ENCODE peak calls at places on chromosome 3, in eight cellular contexts. One of them, this sample, is unnamed.
A peak's percentile ranks its signal among the peaks of the same experiment; 100 is the strongest.

GRCh38 chr3:113222412-113223086 is 11.2 kb downstream of the BOC start:
- DNase-seq in MM.1S: no peak
- DNase-seq in mammary epithelial cell: no peak
- DNase-seq in GM23248: peak; percentile 31
- DNase-seq in GM23338: no peak
- DNase-seq in PC-3: no peak
- DNase-seq in HepG2: no peak
- DNase-seq in A673: no peak
- DNase-seq in this sample: no peak

GRCh38 chr3:27194494-27194893 is 174.7 kb downstream of the NEK10 start:
- DNase-seq in MM.1S: no peak
- DNase-seq in mammary epithelial cell: no peak
- DNase-seq in GM23248: no peak
- DNase-seq in GM23338: no peak
- DNase-seq in PC-3: no peak
- DNase-seq in HepG2: no peak
- DNase-seq in A673: no peak
- DNase-seq in this sample: peak; percentile 21

GRCh38 chr3:47310391-47310790 is 27.6 kb downstream of the KLHL18 start:
- DNase-seq in MM.1S: no peak
- DNase-seq in mammary epithelial cell: no peak
- DNase-seq in GM23248: no peak
- DNase-seq in GM23338: no peak
- DNase-seq in PC-3: no peak
- DNase-seq in HepG2: no peak
- DNase-seq in A673: no peak
- DNase-seq in this sample: no peak

GRCh38 chr3:52873433-52874159 is 23.8 kb downstream of the STIMATE start:
- DNase-seq in MM.1S: no peak
- DNase-seq in mammary epithelial cell: peak; percentile 14
- DNase-seq in GM23248: peak; percentile 65
- DNase-seq in GM23338: peak; percentile 41
- DNase-seq in PC-3: peak; percentile 47
- DNase-seq in HepG2: no peak
- DNase-seq in A673: no peak
- DNase-seq in this sample: peak; percentile 66

GRCh38 chr3:19808834-19809233 is 125.2 kb downstream of the EFHB start:
- DNase-seq in MM.1S: no peak
- DNase-seq in mammary epithelial cell: no peak
- DNase-seq in GM23248: no peak
- DNase-seq in GM23338: peak; percentile 6
- DNase-seq in PC-3: no peak
- DNase-seq in HepG2: no peak
- DNase-seq in A673: no peak
- DNase-seq in this sample: no peak

GRCh38 chr3:162722336-162722735 is 1225.7 kb downstream of the OTOL1 start:
- DNase-seq in MM.1S: no peak
- DNase-seq in mammary epithelial cell: no peak
- DNase-seq in GM23248: no peak
- DNase-seq in GM23338: no peak
- DNase-seq in PC-3: no peak
- DNase-seq in HepG2: no peak
- DNase-seq in A673: no peak
- DNase-seq in this sample: no peak

GRCh38 chr3:102113421-102114041 is 264.2 kb downstream of the NFKBIZ start:
- DNase-seq in MM.1S: no peak
- DNase-seq in mammary epithelial cell: no peak
- DNase-seq in GM23248: no peak
- DNase-seq in GM23338: no peak
- DNase-seq in PC-3: peak; percentile 55
- DNase-seq in HepG2: no peak
- DNase-seq in A673: no peak
- DNase-seq in this sample: peak; percentile 24

GRCh38 chr3:41259449-41260062 is 60.3 kb downstream of the CTNNB1 start:
- DNase-seq in MM.1S: no peak
- DNase-seq in mammary epithelial cell: peak; percentile 51
- DNase-seq in GM23248: peak; percentile 54
- DNase-seq in GM23338: no peak
- DNase-seq in PC-3: peak; percentile 87
- DNase-seq in HepG2: no peak
- DNase-seq in A673: no peak
- DNase-seq in this sample: peak; percentile 51

GRCh38 chr3:107833722-107834416 is 257.0 kb downstream of the CD47 start:
- DNase-seq in MM.1S: no peak
- DNase-seq in mammary epithelial cell: no peak
- DNase-seq in GM23248: no peak
- DNase-seq in GM23338: no peak
- DNase-seq in PC-3: no peak
- DNase-seq in HepG2: no peak
- DNase-seq in A673: no peak
- DNase-seq in this sample: no peak

GRCh38 chr3:179108091-179108490 is 36.5 kb upstream of the ZMAT3 start:
- DNase-seq in MM.1S: no peak
- DNase-seq in mammary epithelial cell: peak; percentile 79
- DNase-seq in GM23248: peak; percentile 84
- DNase-seq in GM23338: no peak
- DNase-seq in PC-3: peak; percentile 76
- DNase-seq in HepG2: no peak
- DNase-seq in A673: no peak
- DNase-seq in this sample: peak; percentile 18

DNA sequence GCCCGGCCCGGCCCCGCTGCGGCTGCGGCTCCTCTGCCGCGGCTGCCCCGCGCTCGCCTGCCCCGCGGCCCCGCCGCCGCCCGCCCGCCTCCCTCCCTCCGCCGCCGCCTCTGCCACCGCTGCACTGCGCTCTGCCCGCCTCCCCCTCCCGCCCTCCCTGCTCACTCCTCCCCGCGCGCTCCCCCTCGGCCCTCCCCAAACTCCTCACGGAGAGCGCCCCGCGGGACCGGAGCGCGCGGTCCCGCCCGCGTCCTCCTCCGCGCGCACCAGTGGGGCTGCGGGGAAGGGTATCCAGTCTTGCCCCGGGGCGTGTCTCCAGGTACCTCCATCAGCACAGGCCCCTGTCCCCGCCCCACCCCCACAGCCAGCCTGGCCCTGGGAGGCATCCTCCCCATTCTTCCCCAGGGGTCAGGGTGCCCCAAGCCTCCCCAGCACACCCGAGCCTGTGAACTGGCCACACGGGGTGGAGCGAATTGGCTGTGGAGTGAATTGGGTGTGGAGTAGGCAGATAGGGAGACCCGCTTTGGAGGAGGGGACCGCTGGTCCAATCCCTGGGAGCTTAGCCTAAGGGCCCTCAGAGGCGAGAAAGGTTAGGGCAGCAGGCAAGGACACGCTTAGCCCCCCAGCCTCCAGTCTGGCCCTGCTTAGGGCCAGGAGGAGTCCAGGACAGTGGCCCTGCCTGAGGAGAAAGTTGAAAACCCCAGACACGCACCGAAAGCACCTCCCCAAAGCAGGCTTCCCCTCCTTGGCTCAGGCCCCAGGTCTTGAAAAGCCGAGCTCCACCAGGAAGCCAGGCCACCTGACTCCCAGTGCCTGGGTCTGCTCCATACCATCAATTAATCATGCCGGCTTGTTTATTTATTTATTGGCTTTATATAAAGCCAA is 107.8 kb upstream of the SLC6A11 start:
- DNase-seq in MM.1S: no peak
- DNase-seq in mammary epithelial cell: no peak
- DNase-seq in GM23248: peak; percentile 8
- DNase-seq in GM23338: peak; percentile 38
- DNase-seq in PC-3: no peak
- DNase-seq in HepG2: no peak
- DNase-seq in A673: no peak
- DNase-seq in this sample: no peak
- H3K27me3 ChIP-seq in MM.1S: peaks cover 86% of the 10 kb centered on the region
- H3K27me3 ChIP-seq in mammary epithelial cell: peaks cover 22% of the 10 kb centered on the region
- H3K27me3 ChIP-seq in GM23248: peaks cover 17% of the 10 kb centered on the region
- H3K27me3 ChIP-seq in GM23338: peaks cover 48% of the 10 kb centered on the region
- H3K27me3 ChIP-seq in PC-3: peaks cover 81% of the 10 kb centered on the region
- H3K27me3 ChIP-seq in HepG2: peaks cover 44% of the 10 kb centered on the region
- H3K27me3 ChIP-seq in A673: peaks cover 68% of the 10 kb centered on the region
- H3K27me3 ChIP-seq in this sample: peaks cover 15% of the 10 kb centered on the region

DNA sequence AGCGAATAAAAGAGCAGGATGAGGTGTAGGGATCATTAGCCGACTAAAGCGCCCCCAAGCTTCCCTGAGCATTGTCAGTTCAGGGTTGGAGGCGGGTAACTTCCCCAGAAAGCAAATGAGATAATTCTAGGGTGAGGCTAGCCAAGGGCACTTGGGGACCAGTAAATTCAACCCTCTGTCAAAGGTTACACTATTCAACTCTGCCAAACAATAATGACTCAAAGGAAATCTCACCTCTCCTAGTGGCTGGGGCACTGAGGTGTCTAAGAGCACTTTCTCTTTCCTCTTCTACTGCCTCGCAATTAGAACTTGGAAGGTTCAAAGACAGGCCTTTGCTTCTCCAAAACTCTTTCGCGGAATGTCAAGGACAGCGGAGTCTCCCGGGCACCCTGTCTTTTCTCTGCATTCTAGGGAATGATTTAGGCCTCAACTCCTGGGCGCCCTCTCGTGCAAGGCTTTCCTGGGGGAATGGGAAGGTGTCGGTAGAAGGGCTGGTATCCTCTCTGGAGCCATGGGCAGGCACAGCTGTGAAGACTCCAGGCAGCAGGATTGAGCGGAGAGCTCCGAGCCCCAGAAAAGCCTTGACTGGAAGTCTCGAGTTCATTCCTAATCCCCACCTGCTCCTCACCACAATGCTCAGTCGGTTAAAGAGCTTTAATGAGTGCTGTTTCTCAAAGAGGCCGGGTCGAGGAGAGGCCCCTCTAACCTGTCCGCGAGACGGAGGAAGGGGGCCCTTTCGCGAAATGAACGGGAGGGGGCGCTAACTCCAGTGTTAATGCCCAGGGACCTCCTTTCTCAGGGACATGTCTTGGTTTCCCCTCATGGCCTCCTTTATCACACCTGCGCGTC is 21.9 kb downstream of the ZIC4 start:
- DNase-seq in MM.1S: no peak
- DNase-seq in mammary epithelial cell: no peak
- DNase-seq in GM23248: no peak
- DNase-seq in GM23338: peak; percentile 91
- DNase-seq in PC-3: no peak
- DNase-seq in HepG2: no peak
- DNase-seq in A673: peak; percentile 43
- DNase-seq in this sample: no peak
- TF ChIP-seq EZH2 in MM.1S: no peak
- TF ChIP-seq EZH2 in mammary epithelial cell: no peak
- TF ChIP-seq EZH2 in GM23248: no peak
- TF ChIP-seq EZH2 in GM23338: no peak
- TF ChIP-seq EZH2 in PC-3: no peak
- TF ChIP-seq EZH2 in HepG2: no peak
- TF ChIP-seq EZH2 in A673: no peak
- TF ChIP-seq EZH2 in this sample: no peak

GRCh38 chr3:64489361-64490044 is 198.3 kb downstream of the ADAMTS9 start:
- DNase-seq in MM.1S: no peak
- DNase-seq in mammary epithelial cell: peak; percentile 2
- DNase-seq in GM23248: no peak
- DNase-seq in GM23338: peak; percentile 97
- DNase-seq in PC-3: no peak
- DNase-seq in HepG2: no peak
- DNase-seq in A673: peak; percentile 1
- DNase-seq in this sample: no peak
- H3K27me3 ChIP-seq in MM.1S: no peaks in the 10 kb centered on the region
- H3K27me3 ChIP-seq in mammary epithelial cell: peaks cover 14% of the 10 kb centered on the region
- H3K27me3 ChIP-seq in GM23248: peaks cover 32% of the 10 kb centered on the region
- H3K27me3 ChIP-seq in GM23338: peaks cover 13% of the 10 kb centered on the region
- H3K27me3 ChIP-seq in PC-3: peaks cover 8% of the 10 kb centered on the region
- H3K27me3 ChIP-seq in HepG2: peaks cover 71% of the 10 kb centered on the region
- H3K27me3 ChIP-seq in A673: peaks cover 7% of the 10 kb centered on the region
- H3K27me3 ChIP-seq in this sample: peaks cover 36% of the 10 kb centered on the region

GRCh38 chr3:50204804-50205718 is at the start of gene SLC38A3:
- DNase-seq in MM.1S: no peak
- DNase-seq in mammary epithelial cell: no peak
- DNase-seq in GM23248: peak; percentile 29
- DNase-seq in GM23338: peak; percentile 83
- DNase-seq in PC-3: no peak
- DNase-seq in HepG2: no peak
- DNase-seq in A673: no peak
- DNase-seq in this sample: no peak

GRCh38 chr3:50203113-50203852 is 1.8 kb upstream of the SLC38A3 start:
- DNase-seq in MM.1S: no peak
- DNase-seq in mammary epithelial cell: no peak
- DNase-seq in GM23248: no peak
- DNase-seq in GM23338: no peak
- DNase-seq in PC-3: no peak
- DNase-seq in HepG2: peak; percentile 70
- DNase-seq in A673: no peak
- DNase-seq in this sample: no peak

GRCh38 chr3:50204052-50204803 is 843 bp upstream of the SLC38A3 start:
- DNase-seq in MM.1S: no peak
- DNase-seq in mammary epithelial cell: no peak
- DNase-seq in GM23248: no peak
- DNase-seq in GM23338: no peak
- DNase-seq in PC-3: no peak
- DNase-seq in HepG2: no peak
- DNase-seq in A673: no peak
- DNase-seq in this sample: no peak

GRCh38 chr3:50207359-50208042 is 2.4 kb downstream of the SLC38A3 start:
- DNase-seq in MM.1S: no peak
- DNase-seq in mammary epithelial cell: no peak
- DNase-seq in GM23248: no peak
- DNase-seq in GM23338: no peak
- DNase-seq in PC-3: no peak
- DNase-seq in HepG2: no peak
- DNase-seq in A673: no peak
- DNase-seq in this sample: no peak

GRCh38 chr3:50205719-50206276 is 727 bp downstream of the SLC38A3 start:
- DNase-seq in MM.1S: no peak
- DNase-seq in mammary epithelial cell: no peak
- DNase-seq in GM23248: no peak
- DNase-seq in GM23338: peak; percentile 90
- DNase-seq in PC-3: no peak
- DNase-seq in HepG2: peak; percentile 73
- DNase-seq in A673: no peak
- DNase-seq in this sample: peak; percentile 27
- TF ChIP-seq EZH2 in MM.1S: no peak
- TF ChIP-seq EZH2 in mammary epithelial cell: no peak
- TF ChIP-seq EZH2 in GM23248: no peak
- TF ChIP-seq EZH2 in GM23338: no peak
- TF ChIP-seq EZH2 in PC-3: no peak
- TF ChIP-seq EZH2 in HepG2: no peak
- TF ChIP-seq EZH2 in A673: no peak
- TF ChIP-seq EZH2 in this sample: peak; percentile 87

DNA sequence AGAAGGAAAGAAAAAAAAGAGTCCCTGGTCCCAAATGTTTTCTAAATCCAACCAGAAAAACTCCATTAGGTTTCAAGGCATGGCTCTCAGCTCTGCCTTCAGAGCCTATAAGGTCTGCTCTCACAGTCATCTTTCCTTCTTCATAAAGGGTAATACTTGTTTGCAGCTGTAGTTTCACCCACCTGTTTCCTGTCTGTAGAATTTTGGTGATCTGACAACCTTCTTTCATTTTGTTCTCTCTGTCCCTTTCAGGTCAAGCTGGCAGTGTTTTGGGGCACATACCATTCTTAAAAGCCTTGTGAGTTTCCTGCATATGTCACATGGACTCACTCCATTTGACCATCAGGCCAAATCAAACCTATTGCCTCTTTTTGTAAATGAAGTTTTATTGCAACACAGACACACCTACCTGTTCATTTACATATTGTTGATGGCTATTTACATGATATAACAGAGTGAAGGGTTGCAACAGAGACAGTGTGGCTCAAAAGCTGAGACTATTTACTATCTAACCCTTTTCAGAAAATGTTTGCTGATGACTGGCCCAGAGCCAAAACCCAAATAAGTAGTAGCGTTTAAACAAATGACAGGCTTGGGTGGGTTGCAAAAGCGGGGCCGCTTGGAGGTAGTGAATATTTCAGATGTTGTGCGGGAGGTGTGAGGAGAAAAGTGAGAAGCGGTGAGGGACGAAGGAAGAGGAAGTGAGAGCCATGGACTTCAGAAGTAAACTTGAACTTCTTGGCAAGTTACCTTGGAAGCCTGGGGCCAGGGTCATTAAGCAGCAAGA is 292.7 kb upstream of the PROK2 start:
- DNase-seq in MM.1S: peak; percentile 83
- DNase-seq in mammary epithelial cell: no peak
- DNase-seq in GM23248: no peak
- DNase-seq in GM23338: no peak
- DNase-seq in PC-3: no peak
- DNase-seq in HepG2: no peak
- DNase-seq in A673: no peak
- DNase-seq in this sample: no peak
- H3K27me3 ChIP-seq in MM.1S: no peaks in the 10 kb centered on the region
- H3K27me3 ChIP-seq in mammary epithelial cell: peaks cover 8% of the 10 kb centered on the region
- H3K27me3 ChIP-seq in GM23248: no peaks in the 10 kb centered on the region
- H3K27me3 ChIP-seq in GM23338: no peaks in the 10 kb centered on the region
- H3K27me3 ChIP-seq in PC-3: no peaks in the 10 kb centered on the region
- H3K27me3 ChIP-seq in HepG2: no peaks in the 10 kb centered on the region
- H3K27me3 ChIP-seq in A673: no peaks in the 10 kb centered on the region
- H3K27me3 ChIP-seq in this sample: no peaks in the 10 kb centered on the region

This sample was measured in fibroblast of lung.